ENCODE peak calls at places on chromosomes 11 and 22, in four cellular contexts. Z is K562, T is HepG2, U is HEK293T. O is an unnamed sample.

GRCh38 chr11:49995559-49995958 is 13.2 kb upstream of the OR4C12 start:
- DNase-seq in Z (peak), T (peak), U (peak), O (peak)

GRCh38 chr11:108654994-108655631 is 9.8 kb upstream of the DDX10 start:
- DNase-seq in Z (peak), T (peak), U (peak), O (peak)

GRCh38 chr22:35301370-35301874 is 1.7 kb downstream of the TOM1 start:
- DNase-seq in Z (peak), T (peak), U (no peak), O (no peak)

GRCh38 chr11:131934006-131934405 is 563.6 kb downstream of the NTM start:
- DNase-seq in Z (no peak), T (no peak), U (no peak), O (no peak)

GRCh38 chr11:26507229-26507628 is 64.8 kb downstream of the MUC15 start:
- DNase-seq in Z (no peak), T (no peak), U (no peak), O (no peak)

GRCh38 chr11:13862845-13863392 is 99.6 kb upstream of the SPON1 start:
- DNase-seq in Z (no peak), T (no peak), U (no peak), O (no peak)

GRCh38 chr11:18248561-18248960 is at the start of gene SAA2:
- DNase-seq in Z (no peak), T (no peak), U (no peak), O (no peak)

GRCh38 chr11:58058276-58059010 is 27.7 kb downstream of the OR6Q1 start:
- DNase-seq in Z (no peak), T (no peak), U (no peak), O (no peak)

GRCh38 chr11:114060402-114061052 is 1.0 kb downstream of the ZBTB16 start:
- DNase-seq in Z (peak), T (no peak), U (peak), O (peak)

GRCh38 chr22:27110985-27111451 is 453.6 kb downstream of the MIAT start:
- DNase-seq in Z (no peak), T (peak), U (no peak), O (no peak)

GRCh38 chr11:121661796-121662508 is 209.2 kb upstream of the SORL1-AS1 start:
- DNase-seq in Z (no peak), T (no peak), U (no peak), O (no peak)

GRCh38 chr22:23237201-23237798 is 57.0 kb downstream of the BCR start:
- DNase-seq in Z (peak), T (no peak), U (no peak), O (peak)

GRCh38 chr22:20106849-20107237 is 9.1 kb upstream of the RANBP1 start:
- DNase-seq in Z (no peak), T (no peak), U (no peak), O (no peak)

GRCh38 chr11:15123849-15124248 is 9.1 kb downstream of the INSC start:
- DNase-seq in Z (no peak), T (no peak), U (no peak), O (no peak)

GRCh38 chr11:31834237-31834636 is 23.1 kb upstream of the PAX6 start:
- DNase-seq in Z (no peak), T (no peak), U (no peak), O (peak)

GRCh38 chr22:33380789-33381530 is 322.8 kb upstream of the SYN3 start:
- DNase-seq in Z (no peak), T (no peak), U (no peak), O (no peak)

GRCh38 chr11:2387266-2387982 is 10.3 kb downstream of the CD81 start:
- DNase-seq in Z (no peak), T (no peak), U (no peak), O (no peak)

GRCh38 chr11:103700605-103701004 is 335.8 kb upstream of the DDI1 start:
- DNase-seq in Z (no peak), T (no peak), U (no peak), O (no peak)

GRCh38 chr22:47143249-47143938 is 380.9 kb downstream of the TBC1D22A start:
- DNase-seq in Z (no peak), T (no peak), U (no peak), O (no peak)

GRCh38 chr11:43447124-43447523 is 88.4 kb downstream of the TTC17 start:
- DNase-seq in Z (no peak), T (no peak), U (no peak), O (no peak)

GRCh38 chr11:103170865-103171264 is 61.6 kb downstream of the DYNC2H1 start:
- DNase-seq in Z (no peak), T (no peak), U (no peak), O (no peak)

GRCh38 chr11:130882138-130882551 is 34.1 kb downstream of the SNX19 start:
- DNase-seq in Z (no peak), T (no peak), U (no peak), O (no peak)

GRCh38 chr11:63099555-63099954 is 44.5 kb downstream of the SLC22A24 start:
- DNase-seq in Z (no peak), T (no peak), U (no peak), O (no peak)

GRCh38 chr11:129803533-129803932 is 12.1 kb upstream of the TMEM45B start:
- DNase-seq in Z (no peak), T (no peak), U (no peak), O (no peak)

GRCh38 chr11:105538531-105538930 is 71.3 kb upstream of the GRIA4 start:
- DNase-seq in Z (no peak), T (no peak), U (no peak), O (no peak)

GRCh38 chr22:44172370-44173108 is 8.2 kb upstream of the PARVG start:
- DNase-seq in Z (no peak), T (no peak), U (no peak), O (no peak)

GRCh38 chr22:31136711-31137110 is 3.6 kb downstream of the PLA2G3 start:
- DNase-seq in Z (no peak), T (no peak), U (no peak), O (no peak)

GRCh38 chr11:108223449-108224149 is 732 bp downstream of the ATM start:
- DNase-seq in Z (peak), T (no peak), U (no peak), O (no peak)

GRCh38 chr11:118415739-118416068 is 14.3 kb downstream of the ATP5MG start:
- DNase-seq in Z (peak), T (no peak), U (peak), O (peak)

GRCh38 chr22:45757068-45757467 is 85.4 kb downstream of the ATXN10 start:
- DNase-seq in Z (no peak), T (no peak), U (peak), O (peak)

GRCh38 chr11:3127706-3128355 is 37.3 kb downstream of the OSBPL5 start:
- DNase-seq in Z (no peak), T (no peak), U (no peak), O (no peak)

GRCh38 chr11:76443254-76443935 is 1.4 kb upstream of the EMSY start:
- DNase-seq in Z (peak), T (no peak), U (no peak), O (no peak)
- TF ChIP-seq ELF4 in Z (no peak), T (no peak), U (no peak), O (no peak)

GRCh38 chr22:40021401-40022000 is 26.7 kb downstream of the FAM83F start:
- DNase-seq in Z (no peak), T (no peak), U (no peak), O (no peak)
- TF ChIP-seq ELF4 in Z (no peak), T (no peak), U (no peak), O (no peak)

GRCh38 chr11:6251990-6252473 is 7.6 kb upstream of the CCKBR start:
- DNase-seq in Z (peak), T (no peak), U (no peak), O (no peak)
- TF ChIP-seq ELF4 in Z (no peak), T (no peak), U (no peak), O (no peak)

GRCh38 chr22:25847451-25847850 is 105.5 kb downstream of the MYO18B start:
- DNase-seq in Z (no peak), T (no peak), U (no peak), O (no peak)
- TF ChIP-seq ELF4 in Z (no peak), T (no peak), U (no peak), O (no peak)

GRCh38 chr11:124482362-124483147 is 37.1 kb upstream of the OR8B8 start:
- DNase-seq in Z (peak), T (no peak), U (no peak), O (no peak)
- TF ChIP-seq ELF4 in Z (no peak), T (no peak), U (no peak), O (no peak)

DNA sequence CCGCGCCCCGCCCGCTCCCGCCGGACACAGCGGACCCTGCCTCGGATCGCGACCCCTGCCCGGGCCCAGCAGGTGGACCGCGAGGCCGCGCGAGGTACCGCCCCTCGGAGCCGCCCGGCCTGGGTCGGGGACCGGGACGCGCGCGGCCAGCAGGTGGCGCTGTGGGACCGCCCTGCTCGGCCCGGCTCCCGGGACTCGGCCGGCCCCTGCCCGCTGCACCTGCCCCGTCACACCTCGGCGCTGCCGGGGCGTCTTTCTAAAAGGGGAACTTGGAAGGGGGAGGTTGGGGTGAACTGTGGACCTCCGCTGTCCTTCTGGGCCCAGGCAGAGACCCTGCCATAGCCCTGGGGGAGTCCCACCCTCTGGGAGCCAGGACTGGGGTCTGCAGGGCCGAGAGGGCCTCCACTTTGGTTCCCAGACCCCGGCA is 11.1 kb downstream of the CRELD2 start:
- DNase-seq in Z (peak), T (no peak), U (peak), O (peak)
- TF ChIP-seq ELF4 in Z (no peak), T (no peak), U (no peak), O (no peak)

GRCh38 chr22:29342577-29343312 is 27.2 kb upstream of the RASL10A start:
- DNase-seq in Z (peak), T (peak), U (no peak), O (no peak)

GRCh38 chr22:29342177-29342576 is 26.7 kb upstream of the RASL10A start:
- DNase-seq in Z (no peak), T (peak), U (no peak), O (no peak)

GRCh38 chr22:29343313-29343805 is 27.9 kb upstream of the RASL10A start:
- DNase-seq in Z (no peak), T (no peak), U (no peak), O (no peak)

GRCh38 chr22:29345932-29346331 is 30.4 kb upstream of the RASL10A start:
- DNase-seq in Z (no peak), T (no peak), U (no peak), O (no peak)

GRCh38 chr22:29344137-29344536 is 28.6 kb upstream of the RASL10A start:
- DNase-seq in Z (no peak), T (peak), U (no peak), O (no peak)
- TF ChIP-seq ELF4 in Z (no peak), T (no peak), U (no peak), O (no peak)

O was measured in WTC11.